ENCODE peak calls at places on chromosomes 16 and 17, in ten cellular contexts. One of them, this sample, is unnamed.

GRCh38 chr16:88702364-88703210 is 3.6 kb downstream of the RNF166 start:
- DNase-seq in body of pancreas: no peak
- DNase-seq in uterus: no peak
- DNase-seq in effector memory CD4-positive, alpha-beta T cell: no peak
- DNase-seq in right atrium auricular region: no peak
- DNase-seq in GM12878: no peak
- DNase-seq in CD4-positive, CD25-positive, alpha-beta regulatory T cell: no peak
- DNase-seq in psoas muscle: no peak
- DNase-seq in A549: no peak
- DNase-seq in cardiac muscle cell: no peak
- DNase-seq in this sample: no peak

GRCh38 chr16:75377971-75378386 is 55.3 kb downstream of the CFDP1 start:
- DNase-seq in body of pancreas: peak; percentile 27
- DNase-seq in uterus: peak; percentile 47
- DNase-seq in effector memory CD4-positive, alpha-beta T cell: no peak
- DNase-seq in right atrium auricular region: no peak
- DNase-seq in GM12878: no peak
- DNase-seq in CD4-positive, CD25-positive, alpha-beta regulatory T cell: no peak
- DNase-seq in psoas muscle: no peak
- DNase-seq in A549: peak; percentile 18
- DNase-seq in cardiac muscle cell: peak; percentile 96
- DNase-seq in this sample: no peak

GRCh38 chr17:42438600-42439567 is 15.8 kb upstream of the CAVIN1 start:
- DNase-seq in body of pancreas: peak; percentile 25
- DNase-seq in uterus: no peak
- DNase-seq in effector memory CD4-positive, alpha-beta T cell: peak; percentile 14
- DNase-seq in right atrium auricular region: no peak
- DNase-seq in GM12878: no peak
- DNase-seq in CD4-positive, CD25-positive, alpha-beta regulatory T cell: no peak
- DNase-seq in psoas muscle: no peak
- DNase-seq in A549: no peak
- DNase-seq in cardiac muscle cell: peak; percentile 51
- DNase-seq in this sample: no peak

GRCh38 chr16:8768701-8769100 is 28.7 kb downstream of the TMEM186 start:
- DNase-seq in body of pancreas: no peak
- DNase-seq in uterus: no peak
- DNase-seq in effector memory CD4-positive, alpha-beta T cell: no peak
- DNase-seq in right atrium auricular region: no peak
- DNase-seq in GM12878: no peak
- DNase-seq in CD4-positive, CD25-positive, alpha-beta regulatory T cell: no peak
- DNase-seq in psoas muscle: no peak
- DNase-seq in A549: no peak
- DNase-seq in cardiac muscle cell: no peak
- DNase-seq in this sample: no peak

GRCh38 chr17:6638046-6638908 is 2.2 kb downstream of the KIAA0753 start:
- DNase-seq in body of pancreas: no peak
- DNase-seq in uterus: no peak
- DNase-seq in effector memory CD4-positive, alpha-beta T cell: no peak
- DNase-seq in right atrium auricular region: no peak
- DNase-seq in GM12878: no peak
- DNase-seq in CD4-positive, CD25-positive, alpha-beta regulatory T cell: no peak
- DNase-seq in psoas muscle: no peak
- DNase-seq in A549: no peak
- DNase-seq in cardiac muscle cell: no peak
- DNase-seq in this sample: peak; percentile 54

GRCh38 chr16:58046054-58046881 is 20.7 kb downstream of the MMP15 start:
- DNase-seq in body of pancreas: no peak
- DNase-seq in uterus: no peak
- DNase-seq in effector memory CD4-positive, alpha-beta T cell: no peak
- DNase-seq in right atrium auricular region: no peak
- DNase-seq in GM12878: no peak
- DNase-seq in CD4-positive, CD25-positive, alpha-beta regulatory T cell: no peak
- DNase-seq in psoas muscle: peak; percentile 44
- DNase-seq in A549: no peak
- DNase-seq in cardiac muscle cell: no peak
- DNase-seq in this sample: no peak

GRCh38 chr16:21222495-21223337 is 10.8 kb upstream of the ANKS4B start:
- DNase-seq in body of pancreas: no peak
- DNase-seq in uterus: no peak
- DNase-seq in effector memory CD4-positive, alpha-beta T cell: no peak
- DNase-seq in right atrium auricular region: no peak
- DNase-seq in GM12878: no peak
- DNase-seq in CD4-positive, CD25-positive, alpha-beta regulatory T cell: no peak
- DNase-seq in psoas muscle: no peak
- DNase-seq in A549: no peak
- DNase-seq in cardiac muscle cell: no peak
- DNase-seq in this sample: no peak

GRCh38 chr16:84115919-84116719 is 623 bp downstream of the MBTPS1 start:
- DNase-seq in body of pancreas: peak; percentile 68
- DNase-seq in uterus: peak; percentile 36
- DNase-seq in effector memory CD4-positive, alpha-beta T cell: peak; percentile 55
- DNase-seq in right atrium auricular region: no peak
- DNase-seq in GM12878: no peak
- DNase-seq in CD4-positive, CD25-positive, alpha-beta regulatory T cell: peak; percentile 61
- DNase-seq in psoas muscle: no peak
- DNase-seq in A549: peak; percentile 19
- DNase-seq in cardiac muscle cell: peak; percentile 57
- DNase-seq in this sample: no peak

GRCh38 chr17:73200476-73200875 is 7.6 kb downstream of the COG1 start:
- DNase-seq in body of pancreas: no peak
- DNase-seq in uterus: no peak
- DNase-seq in effector memory CD4-positive, alpha-beta T cell: no peak
- DNase-seq in right atrium auricular region: no peak
- DNase-seq in GM12878: no peak
- DNase-seq in CD4-positive, CD25-positive, alpha-beta regulatory T cell: no peak
- DNase-seq in psoas muscle: no peak
- DNase-seq in A549: no peak
- DNase-seq in cardiac muscle cell: no peak
- DNase-seq in this sample: no peak

GRCh38 chr17:607341-608060 is 107.1 kb downstream of the VPS53 start:
- DNase-seq in body of pancreas: no peak
- DNase-seq in uterus: no peak
- DNase-seq in effector memory CD4-positive, alpha-beta T cell: no peak
- DNase-seq in right atrium auricular region: no peak
- DNase-seq in GM12878: no peak
- DNase-seq in CD4-positive, CD25-positive, alpha-beta regulatory T cell: no peak
- DNase-seq in psoas muscle: no peak
- DNase-seq in A549: no peak
- DNase-seq in cardiac muscle cell: no peak
- DNase-seq in this sample: no peak

GRCh38 chr17:5545051-5545987 is 39.0 kb downstream of the NLRP1 start:
- DNase-seq in body of pancreas: no peak
- DNase-seq in uterus: no peak
- DNase-seq in effector memory CD4-positive, alpha-beta T cell: no peak
- DNase-seq in right atrium auricular region: peak; percentile 28
- DNase-seq in GM12878: no peak
- DNase-seq in CD4-positive, CD25-positive, alpha-beta regulatory T cell: no peak
- DNase-seq in psoas muscle: no peak
- DNase-seq in A549: no peak
- DNase-seq in cardiac muscle cell: no peak
- DNase-seq in this sample: no peak

GRCh38 chr17:76674600-76674999 is 31.0 kb upstream of the ST6GALNAC1 start:
- DNase-seq in body of pancreas: no peak
- DNase-seq in uterus: no peak
- DNase-seq in effector memory CD4-positive, alpha-beta T cell: no peak
- DNase-seq in right atrium auricular region: no peak
- DNase-seq in GM12878: no peak
- DNase-seq in CD4-positive, CD25-positive, alpha-beta regulatory T cell: no peak
- DNase-seq in psoas muscle: no peak
- DNase-seq in A549: no peak
- DNase-seq in cardiac muscle cell: no peak
- DNase-seq in this sample: peak; percentile 28

GRCh38 chr16:85755929-85756768 is 5.3 kb upstream of the C16orf74 start:
- DNase-seq in body of pancreas: no peak
- DNase-seq in uterus: no peak
- DNase-seq in effector memory CD4-positive, alpha-beta T cell: no peak
- DNase-seq in right atrium auricular region: no peak
- DNase-seq in GM12878: peak; percentile 76
- DNase-seq in CD4-positive, CD25-positive, alpha-beta regulatory T cell: no peak
- DNase-seq in psoas muscle: no peak
- DNase-seq in A549: no peak
- DNase-seq in cardiac muscle cell: no peak
- DNase-seq in this sample: no peak

GRCh38 chr17:54899721-54900456 is 763 bp upstream of the TOM1L1 start:
- DNase-seq in body of pancreas: no peak
- DNase-seq in uterus: no peak
- DNase-seq in effector memory CD4-positive, alpha-beta T cell: no peak
- DNase-seq in right atrium auricular region: no peak
- DNase-seq in GM12878: no peak
- DNase-seq in CD4-positive, CD25-positive, alpha-beta regulatory T cell: no peak
- DNase-seq in psoas muscle: no peak
- DNase-seq in A549: no peak
- DNase-seq in cardiac muscle cell: no peak
- DNase-seq in this sample: peak; percentile 31
- H3K27ac ChIP-seq in body of pancreas: no peak overlapping the region
- H3K27ac ChIP-seq in uterus: no peak overlapping the region
- H3K27ac ChIP-seq in effector memory CD4-positive, alpha-beta T cell: no peak overlapping the region
- H3K27ac ChIP-seq in right atrium auricular region: no peak overlapping the region
- H3K27ac ChIP-seq in GM12878: no peak overlapping the region
- H3K27ac ChIP-seq in CD4-positive, CD25-positive, alpha-beta regulatory T cell: no peak overlapping the region
- H3K27ac ChIP-seq in psoas muscle: no peak overlapping the region
- H3K27ac ChIP-seq in A549: peak overlapping the region; percentile 91
- H3K27ac ChIP-seq in cardiac muscle cell: no peak overlapping the region
- H3K27ac ChIP-seq in this sample: no peak overlapping the region

GRCh38 chr17:45061606-45062205 is 589 bp downstream of the NMT1 start:
- DNase-seq in body of pancreas: no peak
- DNase-seq in uterus: no peak
- DNase-seq in effector memory CD4-positive, alpha-beta T cell: no peak
- DNase-seq in right atrium auricular region: no peak
- DNase-seq in GM12878: no peak
- DNase-seq in CD4-positive, CD25-positive, alpha-beta regulatory T cell: no peak
- DNase-seq in psoas muscle: no peak
- DNase-seq in A549: no peak
- DNase-seq in cardiac muscle cell: no peak
- DNase-seq in this sample: no peak

GRCh38 chr17:45060824-45061605 is at the start of gene NMT1:
- DNase-seq in body of pancreas: peak; percentile 97
- DNase-seq in uterus: peak; percentile 99
- DNase-seq in effector memory CD4-positive, alpha-beta T cell: peak; percentile 96
- DNase-seq in right atrium auricular region: peak; percentile 100
- DNase-seq in GM12878: peak; percentile 99
- DNase-seq in CD4-positive, CD25-positive, alpha-beta regulatory T cell: peak; percentile 95
- DNase-seq in psoas muscle: peak; percentile 99
- DNase-seq in A549: peak; percentile 99
- DNase-seq in cardiac muscle cell: peak; percentile 100
- DNase-seq in this sample: peak; percentile 98

GRCh38 chr17:45060382-45060823 is 714 bp upstream of the NMT1 start:
- DNase-seq in body of pancreas: no peak
- DNase-seq in uterus: no peak
- DNase-seq in effector memory CD4-positive, alpha-beta T cell: no peak
- DNase-seq in right atrium auricular region: no peak
- DNase-seq in GM12878: no peak
- DNase-seq in CD4-positive, CD25-positive, alpha-beta regulatory T cell: no peak
- DNase-seq in psoas muscle: no peak
- DNase-seq in A549: no peak
- DNase-seq in cardiac muscle cell: no peak
- DNase-seq in this sample: no peak

DNA sequence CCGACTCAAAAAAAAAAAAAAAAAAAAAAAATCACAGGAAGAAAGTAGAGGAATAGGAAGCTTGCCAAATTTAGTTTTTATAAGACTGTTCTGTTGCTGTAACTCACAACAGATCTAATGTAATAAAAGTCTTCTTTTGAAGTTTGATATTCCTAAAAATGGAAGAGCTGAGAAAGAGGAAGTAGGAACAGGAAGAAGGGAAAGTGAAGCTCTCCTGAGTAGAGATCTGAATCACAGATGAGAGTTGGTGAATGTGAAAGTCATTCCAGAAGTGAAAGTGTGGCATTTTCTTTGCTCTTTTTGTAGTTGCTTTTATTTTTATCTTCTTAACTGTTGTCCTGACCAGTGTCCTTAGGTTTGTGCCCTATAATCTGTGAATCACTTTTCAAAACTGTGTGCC is 2.1 kb downstream of the NMT1 start:
- DNase-seq in body of pancreas: no peak
- DNase-seq in uterus: no peak
- DNase-seq in effector memory CD4-positive, alpha-beta T cell: no peak
- DNase-seq in right atrium auricular region: no peak
- DNase-seq in GM12878: peak; percentile 78
- DNase-seq in CD4-positive, CD25-positive, alpha-beta regulatory T cell: no peak
- DNase-seq in psoas muscle: no peak
- DNase-seq in A549: no peak
- DNase-seq in cardiac muscle cell: no peak
- DNase-seq in this sample: no peak
- H3K4me1 ChIP-seq in body of pancreas: peaks cover 47% of the 10 kb centered on the region
- H3K4me1 ChIP-seq in uterus: peaks cover 5% of the 10 kb centered on the region
- H3K4me1 ChIP-seq in effector memory CD4-positive, alpha-beta T cell: peaks cover 25% of the 10 kb centered on the region
- H3K4me1 ChIP-seq in right atrium auricular region: no peaks in the 10 kb centered on the region
- H3K4me1 ChIP-seq in GM12878: peaks cover 10% of the 10 kb centered on the region
- H3K4me1 ChIP-seq in CD4-positive, CD25-positive, alpha-beta regulatory T cell: peaks cover 31% of the 10 kb centered on the region
- H3K4me1 ChIP-seq in psoas muscle: peaks cover 62% of the 10 kb centered on the region
- H3K4me1 ChIP-seq in A549: peaks cover 16% of the 10 kb centered on the region
- H3K4me1 ChIP-seq in cardiac muscle cell: peaks cover 29% of the 10 kb centered on the region
- H3K4me1 ChIP-seq in this sample: peaks cover 2% of the 10 kb centered on the region

DNA sequence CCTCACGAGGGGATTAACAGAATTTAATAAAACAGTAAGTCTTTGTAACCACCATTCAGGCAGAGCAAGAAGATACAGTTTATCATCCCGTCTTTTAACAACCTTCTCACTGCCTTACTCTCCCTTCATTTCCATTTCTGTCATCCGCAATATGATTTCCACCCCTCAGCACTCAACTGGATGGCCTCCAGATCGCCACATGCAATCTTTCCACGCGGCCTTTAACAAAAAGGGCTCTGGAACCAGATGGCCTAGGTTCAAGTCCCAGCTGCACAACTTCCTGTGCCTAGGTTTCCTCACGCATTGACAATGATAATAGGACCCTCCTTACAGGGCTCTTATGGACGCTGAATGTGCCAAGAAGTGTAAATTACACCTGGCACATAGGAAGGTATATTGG is 103.6 kb downstream of the GAS7 start:
- DNase-seq in body of pancreas: no peak
- DNase-seq in uterus: peak; percentile 69
- DNase-seq in effector memory CD4-positive, alpha-beta T cell: no peak
- DNase-seq in right atrium auricular region: peak; percentile 68
- DNase-seq in GM12878: no peak
- DNase-seq in CD4-positive, CD25-positive, alpha-beta regulatory T cell: no peak
- DNase-seq in psoas muscle: no peak
- DNase-seq in A549: no peak
- DNase-seq in cardiac muscle cell: peak; percentile 34
- DNase-seq in this sample: peak; percentile 70
- H3K27ac ChIP-seq in body of pancreas: no peak overlapping the region
- H3K27ac ChIP-seq in uterus: peak overlapping the region; percentile 75
- H3K27ac ChIP-seq in effector memory CD4-positive, alpha-beta T cell: no peak overlapping the region
- H3K27ac ChIP-seq in right atrium auricular region: peak overlapping the region; percentile 65
- H3K27ac ChIP-seq in GM12878: no peak overlapping the region
- H3K27ac ChIP-seq in CD4-positive, CD25-positive, alpha-beta regulatory T cell: no peak overlapping the region
- H3K27ac ChIP-seq in psoas muscle: no peak overlapping the region
- H3K27ac ChIP-seq in A549: no peak overlapping the region
- H3K27ac ChIP-seq in cardiac muscle cell: no peak overlapping the region
- H3K27ac ChIP-seq in this sample: no peak overlapping the region

DNA sequence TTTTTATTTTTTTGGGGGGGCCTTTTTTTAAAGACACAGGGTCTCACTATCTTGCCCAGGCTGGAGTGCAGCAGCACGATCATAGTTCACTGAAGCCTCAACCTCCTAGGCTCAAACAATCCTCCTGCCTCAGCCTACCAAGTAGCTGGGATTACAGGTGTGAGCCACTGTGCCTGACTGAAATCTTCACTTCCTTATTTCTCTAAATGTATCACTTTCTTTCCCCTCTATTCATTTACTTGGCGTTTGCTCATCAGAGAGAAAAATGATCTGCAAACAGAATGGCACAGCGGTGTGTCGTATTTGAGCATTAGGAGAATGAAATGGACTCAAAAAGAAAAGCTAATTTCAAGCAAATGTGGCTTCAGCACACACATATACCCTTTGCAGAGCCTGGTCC is 44.3 kb upstream of the CDH5 start:
- DNase-seq in body of pancreas: no peak
- DNase-seq in uterus: no peak
- DNase-seq in effector memory CD4-positive, alpha-beta T cell: no peak
- DNase-seq in right atrium auricular region: no peak
- DNase-seq in GM12878: no peak
- DNase-seq in CD4-positive, CD25-positive, alpha-beta regulatory T cell: no peak
- DNase-seq in psoas muscle: no peak
- DNase-seq in A549: no peak
- DNase-seq in cardiac muscle cell: no peak
- DNase-seq in this sample: no peak
- H3K4me1 ChIP-seq in body of pancreas: peaks cover 9% of the 10 kb centered on the region
- H3K4me1 ChIP-seq in uterus: no peaks in the 10 kb centered on the region
- H3K4me1 ChIP-seq in effector memory CD4-positive, alpha-beta T cell: no peaks in the 10 kb centered on the region
- H3K4me1 ChIP-seq in right atrium auricular region: no peaks in the 10 kb centered on the region
- H3K4me1 ChIP-seq in GM12878: no peaks in the 10 kb centered on the region
- H3K4me1 ChIP-seq in CD4-positive, CD25-positive, alpha-beta regulatory T cell: no peaks in the 10 kb centered on the region
- H3K4me1 ChIP-seq in psoas muscle: no peaks in the 10 kb centered on the region
- H3K4me1 ChIP-seq in A549: no peaks in the 10 kb centered on the region
- H3K4me1 ChIP-seq in cardiac muscle cell: no peaks in the 10 kb centered on the region
- H3K4me1 ChIP-seq in this sample: no peaks in the 10 kb centered on the region